ENCODE peak calls at places on chromosomes 2 and 18, in nine cellular contexts. S, N, T, X, P, F, Z, H and L are unnamed samples.
A peak's percentile ranks its signal among the peaks of the same experiment; 100 is the strongest.

GRCh38 chr2:10688921-10689807 is 611 bp downstream of the NOL10 start:
- DNase-seq in S (peak; percentile 45), N (peak; percentile 17), T (no peak), X (no peak), P (no peak), F (no peak), Z (peak; percentile 20), H (peak; percentile 18), L (peak; percentile 24)

GRCh38 chr18:12060182-12060870 is 33.3 kb upstream of the ANKRD62 start:
- DNase-seq in S (no peak), N (no peak), T (no peak), X (no peak), P (no peak), F (no peak), Z (no peak), H (peak; percentile 25), L (no peak)

GRCh38 chr2:199985625-199986207 is 30.3 kb downstream of the MAIP1 start:
- DNase-seq in S (peak; percentile 83), N (peak; percentile 58), T (no peak), X (peak; percentile 53), P (peak; percentile 73), F (peak; percentile 28), Z (peak; percentile 44), H (peak; percentile 93), L (peak; percentile 59)

GRCh38 chr18:48222118-48222517 is 187.1 kb downstream of the ZBTB7C start:
- DNase-seq in S (peak; percentile 78), N (peak; percentile 72), T (peak; percentile 81), X (no peak), P (no peak), F (no peak), Z (peak; percentile 40), H (no peak), L (peak; percentile 69)

GRCh38 chr18:69727912-69728572 is 219.6 kb downstream of the CD226 start:
- DNase-seq in S (no peak), N (no peak), T (no peak), X (no peak), P (no peak), F (no peak), Z (no peak), H (peak; percentile 10), L (no peak)

GRCh38 chr2:232013701-232014353 is 52.3 kb downstream of the DIS3L2 start:
- DNase-seq in S (no peak), N (peak; percentile 20), T (no peak), X (no peak), P (no peak), F (no peak), Z (no peak), H (no peak), L (no peak)

GRCh38 chr18:26843760-26844159 is 21.7 kb downstream of the AQP4 start:
- DNase-seq in S (no peak), N (no peak), T (no peak), X (no peak), P (no peak), F (no peak), Z (no peak), H (no peak), L (no peak)

GRCh38 chr2:184830531-184830930 is 232.2 kb downstream of the ZNF804A start:
- DNase-seq in S (no peak), N (no peak), T (no peak), X (no peak), P (no peak), F (no peak), Z (no peak), H (no peak), L (no peak)

GRCh38 chr2:160224507-160224906 is 24.4 kb upstream of the ITGB6 start:
- DNase-seq in S (no peak), N (no peak), T (no peak), X (no peak), P (no peak), F (no peak), Z (no peak), H (no peak), L (no peak)

GRCh38 chr2:73263540-73264331 is 20.5 kb downstream of the FBXO41 start:
- DNase-seq in S (no peak), N (no peak), T (no peak), X (no peak), P (no peak), F (no peak), Z (no peak), H (no peak), L (no peak)

GRCh38 chr2:175450029-175450428 is 268.5 kb upstream of the ATP5MC3 start:
- DNase-seq in S (no peak), N (no peak), T (peak; percentile 53), X (no peak), P (no peak), F (no peak), Z (no peak), H (no peak), L (no peak)

GRCh38 chr2:83196225-83196624 is 1262.9 kb downstream of the SUCLG1 start:
- DNase-seq in S (no peak), N (no peak), T (no peak), X (no peak), P (no peak), F (no peak), Z (no peak), H (peak; percentile 44), L (no peak)

GRCh38 chr2:149008381-149008780 is 30.1 kb upstream of the LYPD6B start:
- DNase-seq in S (no peak), N (no peak), T (no peak), X (no peak), P (no peak), F (no peak), Z (no peak), H (no peak), L (no peak)

GRCh38 chr2:13676269-13676668 is 956.2 kb upstream of the LRATD1 start:
- DNase-seq in S (no peak), N (no peak), T (no peak), X (no peak), P (no peak), F (no peak), Z (no peak), H (no peak), L (no peak)

GRCh38 chr18:57027190-57027708 is 119.6 kb upstream of the BOD1L2 start:
- DNase-seq in S (no peak), N (no peak), T (no peak), X (no peak), P (no peak), F (no peak), Z (no peak), H (no peak), L (no peak)

GRCh38 chr18:37565985-37566478 is 434 bp upstream of the CELF4 start:
- DNase-seq in S (no peak), N (peak; percentile 63), T (no peak), X (no peak), P (peak; percentile 78), F (no peak), Z (peak; percentile 54), H (peak; percentile 77), L (peak; percentile 61)

GRCh38 chr2:210553371-210553770 is 3.0 kb upstream of the CPS1 start:
- DNase-seq in S (no peak), N (no peak), T (no peak), X (no peak), P (no peak), F (no peak), Z (no peak), H (no peak), L (no peak)

GRCh38 chr2:47688561-47688960 is 94.4 kb upstream of the MSH6 start:
- DNase-seq in S (no peak), N (no peak), T (no peak), X (no peak), P (no peak), F (no peak), Z (no peak), H (no peak), L (no peak)

GRCh38 chr2:179460530-179460929 is 195.9 kb upstream of the SESTD1 start:
- DNase-seq in S (no peak), N (no peak), T (no peak), X (no peak), P (no peak), F (no peak), Z (no peak), H (no peak), L (no peak)

GRCh38 chr2:79369127-79369526 is 143.7 kb upstream of the CTNNA2 start:
- DNase-seq in S (no peak), N (no peak), T (no peak), X (no peak), P (no peak), F (no peak), Z (no peak), H (peak; percentile 10), L (no peak)

GRCh38 chr2:77567723-77568122 is 45.5 kb upstream of the LRRTM4 start:
- DNase-seq in S (peak; percentile 53), N (no peak), T (no peak), X (no peak), P (no peak), F (no peak), Z (no peak), H (no peak), L (no peak)
- H3K4me3 ChIP-seq in S (no peak overlapping the region), N (no peak overlapping the region), T (no peak overlapping the region), X (no peak overlapping the region), P (no peak overlapping the region), F (no peak overlapping the region), Z (no peak overlapping the region), H (no peak overlapping the region), L (no peak overlapping the region)

GRCh38 chr2:189300917-189301316 is 121.4 kb upstream of the COL5A2 start:
- DNase-seq in S (no peak), N (no peak), T (no peak), X (peak; percentile 67), P (no peak), F (peak; percentile 58), Z (no peak), H (no peak), L (no peak)
- H3K4me1 ChIP-seq in S (no peaks in the 10 kb centered on the region), N (no peaks in the 10 kb centered on the region), T (no peaks in the 10 kb centered on the region), X (peaks cover 92% of the 10 kb centered on the region), P (no peaks in the 10 kb centered on the region), F (peaks cover 93% of the 10 kb centered on the region), Z (no peaks in the 10 kb centered on the region), H (no peaks in the 10 kb centered on the region), L (no peaks in the 10 kb centered on the region)

GRCh38 chr2:152301131-152301530 is 33.8 kb upstream of the FMNL2 start:
- DNase-seq in S (no peak), N (no peak), T (no peak), X (no peak), P (no peak), F (no peak), Z (no peak), H (no peak), L (no peak)

GRCh38 chr2:152297715-152298114 is 37.3 kb upstream of the FMNL2 start:
- DNase-seq in S (no peak), N (no peak), T (no peak), X (no peak), P (no peak), F (no peak), Z (no peak), H (no peak), L (no peak)

DNA sequence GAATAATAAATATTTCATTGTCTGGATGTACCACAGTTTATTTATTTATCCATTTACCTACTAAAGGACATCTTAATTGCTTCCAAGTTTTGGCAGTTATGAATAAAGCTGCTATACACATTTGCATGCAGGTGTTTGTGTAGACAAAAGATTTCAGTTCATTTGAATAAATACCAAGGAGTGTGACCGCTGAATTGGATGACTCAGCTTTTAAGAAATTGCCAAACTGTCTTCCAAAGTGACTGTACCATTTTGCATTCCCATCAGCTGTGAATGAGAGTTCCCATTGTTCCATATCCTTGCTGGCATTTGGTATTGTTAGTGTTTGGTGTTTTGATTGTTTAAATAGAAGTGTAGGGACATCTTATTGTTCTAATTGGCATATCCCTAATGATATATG is 36.2 kb upstream of the FMNL2 start:
- DNase-seq in S (no peak), N (no peak), T (no peak), X (no peak), P (no peak), F (no peak), Z (no peak), H (peak; percentile 7), L (no peak)
- H3K4me3 ChIP-seq in S (no peak overlapping the region), N (no peak overlapping the region), T (no peak overlapping the region), X (no peak overlapping the region), P (no peak overlapping the region), F (no peak overlapping the region), Z (no peak overlapping the region), H (no peak overlapping the region), L (no peak overlapping the region)

GRCh38 chr2:120473522-120474271 is 127.8 kb downstream of the INHBB start:
- DNase-seq in S (peak; percentile 36), N (no peak), T (no peak), X (no peak), P (no peak), F (no peak), Z (no peak), H (no peak), L (no peak)
- H3K4me1 ChIP-seq in S (no peaks in the 10 kb centered on the region), N (no peaks in the 10 kb centered on the region), T (peaks cover 14% of the 10 kb centered on the region), X (no peaks in the 10 kb centered on the region), P (peaks cover 10% of the 10 kb centered on the region), F (no peaks in the 10 kb centered on the region), Z (peaks cover 23% of the 10 kb centered on the region), H (no peaks in the 10 kb centered on the region), L (peaks cover 24% of the 10 kb centered on the region)